ENCODE peak calls at places on chromosome 2, in five cellular contexts. One of them, this sample, is unnamed.

GRCh38 chr2:239382384-239382880 is 18.4 kb downstream of the HDAC4 start:
- DNase-seq in Panc1: no peak
- DNase-seq in spleen: peak; percentile 62
- DNase-seq in cardiac muscle cell: no peak
- DNase-seq in uterus: no peak
- DNase-seq in this sample: no peak

GRCh38 chr2:180604077-180604476 is 376.3 kb upstream of the UBE2E3 start:
- DNase-seq in Panc1: no peak
- DNase-seq in uterus: no peak
- DNase-seq in spleen: no peak
- DNase-seq in cardiac muscle cell: no peak
- DNase-seq in this sample: peak; percentile 7

GRCh38 chr2:213159768-213160167 is 8.4 kb upstream of the IKZF2 start:
- DNase-seq in uterus: no peak
- DNase-seq in spleen: no peak
- DNase-seq in cardiac muscle cell: no peak
- DNase-seq in Panc1: no peak
- DNase-seq in this sample: no peak

GRCh38 chr2:73999881-74000597 is 15.3 kb downstream of the TET3 start:
- DNase-seq in spleen: peak; percentile 55
- DNase-seq in uterus: peak; percentile 62
- DNase-seq in Panc1: no peak
- DNase-seq in cardiac muscle cell: no peak
- DNase-seq in this sample: peak; percentile 43

GRCh38 chr2:42142476-42143184 is 26.5 kb upstream of the EML4 start:
- DNase-seq in uterus: no peak
- DNase-seq in Panc1: no peak
- DNase-seq in cardiac muscle cell: no peak
- DNase-seq in spleen: no peak
- DNase-seq in this sample: no peak

GRCh38 chr2:37764739-37765138 is 93.3 kb upstream of the CDC42EP3 start:
- DNase-seq in spleen: no peak
- DNase-seq in Panc1: no peak
- DNase-seq in uterus: no peak
- DNase-seq in cardiac muscle cell: no peak
- DNase-seq in this sample: no peak

GRCh38 chr2:184597996-184598312 is 375 bp upstream of the ZNF804A start:
- DNase-seq in uterus: no peak
- DNase-seq in cardiac muscle cell: no peak
- DNase-seq in spleen: no peak
- DNase-seq in Panc1: no peak
- DNase-seq in this sample: no peak

GRCh38 chr2:150013011-150013410 is 425.4 kb upstream of the MMADHC start:
- DNase-seq in spleen: no peak
- DNase-seq in Panc1: no peak
- DNase-seq in cardiac muscle cell: no peak
- DNase-seq in uterus: no peak
- DNase-seq in this sample: no peak

GRCh38 chr2:133333189-133333588 is 235.1 kb downstream of the NCKAP5 start:
- DNase-seq in Panc1: no peak
- DNase-seq in cardiac muscle cell: no peak
- DNase-seq in uterus: no peak
- DNase-seq in spleen: no peak
- DNase-seq in this sample: peak; percentile 8

GRCh38 chr2:46179037-46179621 is 118.1 kb upstream of the EPAS1 start:
- DNase-seq in spleen: peak; percentile 75
- DNase-seq in Panc1: no peak
- DNase-seq in uterus: peak; percentile 79
- DNase-seq in cardiac muscle cell: no peak
- DNase-seq in this sample: peak; percentile 95

GRCh38 chr2:121633463-121633862 is 15.8 kb downstream of the CLASP1 start:
- DNase-seq in spleen: no peak
- DNase-seq in Panc1: no peak
- DNase-seq in cardiac muscle cell: peak; percentile 13
- DNase-seq in uterus: no peak
- DNase-seq in this sample: no peak

GRCh38 chr2:191311627-191312026 is 66.4 kb downstream of the MYO1B start:
- DNase-seq in Panc1: peak; percentile 33
- DNase-seq in cardiac muscle cell: no peak
- DNase-seq in spleen: no peak
- DNase-seq in uterus: no peak
- DNase-seq in this sample: peak; percentile 86

GRCh38 chr2:74778381-74779371 is 55.3 kb upstream of the HK2 start:
- DNase-seq in spleen: no peak
- DNase-seq in uterus: no peak
- DNase-seq in cardiac muscle cell: peak; percentile 51
- DNase-seq in Panc1: no peak
- DNase-seq in this sample: no peak

GRCh38 chr2:176079851-176080539 is 3.8 kb downstream of the EVX2 start:
- DNase-seq in cardiac muscle cell: peak; percentile 93
- DNase-seq in uterus: no peak
- DNase-seq in Panc1: no peak
- DNase-seq in spleen: no peak
- DNase-seq in this sample: peak; percentile 16

GRCh38 chr2:216194561-216194960 is 85.4 kb downstream of the XRCC5 start:
- DNase-seq in spleen: no peak
- DNase-seq in Panc1: no peak
- DNase-seq in uterus: no peak
- DNase-seq in cardiac muscle cell: no peak
- DNase-seq in this sample: no peak

GRCh38 chr2:15984367-15985255 is 44.3 kb downstream of the MYCN start:
- DNase-seq in uterus: no peak
- DNase-seq in cardiac muscle cell: no peak
- DNase-seq in Panc1: no peak
- DNase-seq in spleen: no peak
- DNase-seq in this sample: no peak

GRCh38 chr2:127324635-127325034 is 30.7 kb upstream of the ERCC3 start:
- DNase-seq in uterus: no peak
- DNase-seq in spleen: no peak
- DNase-seq in Panc1: peak; percentile 10
- DNase-seq in cardiac muscle cell: peak; percentile 39
- DNase-seq in this sample: peak; percentile 80

GRCh38 chr2:13180729-13181128 is 464.0 kb downstream of the TRIB2 start:
- DNase-seq in uterus: no peak
- DNase-seq in Panc1: no peak
- DNase-seq in spleen: no peak
- DNase-seq in cardiac muscle cell: no peak
- DNase-seq in this sample: no peak
- TF ChIP-seq CTCF in uterus: no peak
- TF ChIP-seq CTCF in Panc1: no peak
- TF ChIP-seq CTCF in spleen: no peak
- TF ChIP-seq CTCF in cardiac muscle cell: no peak
- TF ChIP-seq CTCF in this sample: no peak

DNA sequence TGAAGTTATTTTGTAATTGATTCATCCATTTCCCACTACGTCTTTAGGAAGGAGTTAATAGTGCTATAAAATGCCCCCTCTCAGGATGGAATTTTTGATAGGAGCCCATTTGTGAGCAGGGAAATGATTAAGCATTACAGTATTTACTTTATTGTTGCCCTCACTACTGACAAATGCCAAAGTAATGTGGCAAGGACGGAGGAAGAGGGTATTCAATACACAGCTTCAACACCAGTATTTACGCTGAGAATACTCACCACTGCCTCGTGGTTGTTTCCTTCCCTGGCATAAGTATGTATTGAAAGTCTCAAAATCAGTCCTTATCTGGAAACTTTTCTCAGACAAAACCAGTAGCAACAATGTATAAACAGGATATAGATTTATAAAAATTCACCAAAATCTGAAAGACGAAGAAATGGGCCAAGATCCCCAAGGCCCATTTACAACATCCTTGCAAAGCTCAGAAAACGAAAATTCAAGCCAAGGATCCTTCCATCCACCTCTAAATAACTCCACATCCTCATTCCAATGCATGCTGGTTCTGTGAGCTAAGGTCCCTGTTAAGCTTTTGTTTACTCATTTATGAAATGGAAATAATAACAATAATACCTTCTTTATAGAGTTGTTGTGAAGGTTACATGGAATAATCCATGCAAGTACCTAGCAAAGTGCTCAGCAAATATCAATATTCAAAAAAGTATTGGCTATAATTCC is 29.3 kb downstream of the FEZ2 start:
- DNase-seq in cardiac muscle cell: no peak
- DNase-seq in uterus: no peak
- DNase-seq in spleen: no peak
- DNase-seq in Panc1: peak; percentile 93
- DNase-seq in this sample: peak; percentile 53
- H3K4me3 ChIP-seq in cardiac muscle cell: no peak overlapping the region
- H3K4me3 ChIP-seq in uterus: no peak overlapping the region
- H3K4me3 ChIP-seq in spleen: no peak overlapping the region
- H3K4me3 ChIP-seq in Panc1: peak overlapping the region; percentile 35
- H3K4me3 ChIP-seq in this sample: peak overlapping the region; percentile 16

GRCh38 chr2:111957872-111958354 is 59.5 kb downstream of the MERTK start:
- DNase-seq in Panc1: no peak
- DNase-seq in spleen: no peak
- DNase-seq in uterus: no peak
- DNase-seq in cardiac muscle cell: no peak
- DNase-seq in this sample: no peak

GRCh38 chr2:111952871-111953497 is 54.6 kb downstream of the MERTK start:
- DNase-seq in uterus: no peak
- DNase-seq in spleen: no peak
- DNase-seq in cardiac muscle cell: no peak
- DNase-seq in Panc1: no peak
- DNase-seq in this sample: no peak

GRCh38 chr2:111954602-111955332 is 56.4 kb downstream of the MERTK start:
- DNase-seq in spleen: no peak
- DNase-seq in cardiac muscle cell: peak; percentile 59
- DNase-seq in Panc1: no peak
- DNase-seq in uterus: no peak
- DNase-seq in this sample: no peak

GRCh38 chr2:111961663-111962062 is 63.3 kb downstream of the MERTK start:
- DNase-seq in cardiac muscle cell: no peak
- DNase-seq in uterus: no peak
- DNase-seq in spleen: no peak
- DNase-seq in Panc1: no peak
- DNase-seq in this sample: no peak

DNA sequence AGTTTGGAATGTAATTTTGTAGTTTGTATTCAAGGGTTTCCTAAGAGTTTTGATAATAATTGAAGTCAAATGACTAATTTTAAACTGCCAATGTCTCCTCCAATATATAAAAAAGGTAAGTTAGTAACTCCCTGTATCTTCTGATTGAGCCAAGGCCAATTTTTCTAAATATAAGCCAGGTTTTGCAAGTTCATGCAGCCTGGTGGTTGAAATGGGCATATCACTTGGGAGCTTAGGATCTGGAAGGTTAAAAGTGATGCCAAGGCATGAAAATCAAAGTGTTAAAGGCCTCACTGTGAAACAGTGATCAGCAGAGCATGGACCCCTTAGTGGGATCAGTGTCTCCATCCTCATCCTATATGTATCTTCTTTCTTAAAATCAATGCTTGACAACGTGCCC is 60.5 kb downstream of the MERTK start:
- DNase-seq in cardiac muscle cell: no peak
- DNase-seq in spleen: no peak
- DNase-seq in Panc1: no peak
- DNase-seq in uterus: no peak
- DNase-seq in this sample: no peak
- TF ChIP-seq CTCF in cardiac muscle cell: no peak
- TF ChIP-seq CTCF in spleen: no peak
- TF ChIP-seq CTCF in Panc1: no peak
- TF ChIP-seq CTCF in uterus: no peak
- TF ChIP-seq CTCF in this sample: peak; percentile 22

GRCh38 chr2:174596994-174597346 is 634 bp downstream of the WIPF1 start:
- DNase-seq in Panc1: no peak
- DNase-seq in uterus: no peak
- DNase-seq in spleen: no peak
- DNase-seq in cardiac muscle cell: no peak
- DNase-seq in this sample: no peak

GRCh38 chr2:174597347-174598047 is at the start of gene WIPF1:
- DNase-seq in cardiac muscle cell: no peak
- DNase-seq in spleen: no peak
- DNase-seq in Panc1: no peak
- DNase-seq in uterus: no peak
- DNase-seq in this sample: peak; percentile 86

GRCh38 chr2:174602741-174603140 is 5.1 kb upstream of the WIPF1 start:
- DNase-seq in Panc1: no peak
- DNase-seq in cardiac muscle cell: no peak
- DNase-seq in uterus: no peak
- DNase-seq in spleen: no peak
- DNase-seq in this sample: no peak

GRCh38 chr2:174600349-174600748 is 2.7 kb upstream of the WIPF1 start:
- DNase-seq in cardiac muscle cell: no peak
- DNase-seq in spleen: no peak
- DNase-seq in uterus: no peak
- DNase-seq in Panc1: no peak
- DNase-seq in this sample: no peak

DNA sequence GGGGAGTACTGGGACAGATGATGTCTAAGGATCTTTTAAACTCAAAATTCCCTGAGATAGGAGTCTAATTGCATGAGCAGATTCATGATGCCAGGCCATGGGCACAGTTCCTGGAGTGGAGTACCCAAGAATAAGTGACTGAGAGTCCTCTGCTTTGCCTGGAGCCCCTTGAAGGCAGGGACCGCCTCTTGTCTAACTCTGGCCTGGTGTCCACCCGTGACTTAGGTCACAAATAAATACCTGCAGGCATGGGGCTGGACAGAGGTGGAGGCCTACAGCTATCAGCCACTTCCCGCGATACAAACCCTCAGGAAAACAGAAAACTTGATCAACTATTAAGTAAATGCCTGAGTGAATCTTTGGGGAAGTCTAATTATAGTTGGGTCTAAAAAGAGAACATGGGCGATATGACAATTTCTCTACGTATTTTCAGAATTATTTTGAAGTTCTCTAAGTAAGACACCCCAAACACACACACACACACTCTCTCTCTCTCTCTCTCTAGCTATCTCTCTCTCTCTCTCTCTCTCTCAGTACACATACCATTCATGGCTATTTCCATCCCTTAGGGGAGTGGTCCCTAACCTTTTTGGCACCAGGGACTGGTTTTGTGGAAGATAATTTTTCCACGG is 1.8 kb upstream of the WIPF1 start:
- DNase-seq in spleen: peak; percentile 76
- DNase-seq in cardiac muscle cell: no peak
- DNase-seq in Panc1: no peak
- DNase-seq in uterus: no peak
- DNase-seq in this sample: no peak
- H3K4me3 ChIP-seq in spleen: no peak overlapping the region
- H3K4me3 ChIP-seq in cardiac muscle cell: no peak overlapping the region
- H3K4me3 ChIP-seq in Panc1: no peak overlapping the region
- H3K4me3 ChIP-seq in uterus: no peak overlapping the region
- H3K4me3 ChIP-seq in this sample: no peak overlapping the region

GRCh38 chr2:177772529-177772928 is 300.0 kb downstream of the PDE11A start:
- DNase-seq in cardiac muscle cell: peak; percentile 48
- DNase-seq in uterus: no peak
- DNase-seq in Panc1: peak; percentile 18
- DNase-seq in spleen: no peak
- DNase-seq in this sample: peak; percentile 56
- TF ChIP-seq CTCF in cardiac muscle cell: peak; percentile 62
- TF ChIP-seq CTCF in uterus: peak; percentile 8
- TF ChIP-seq CTCF in Panc1: peak; percentile 70
- TF ChIP-seq CTCF in spleen: peak; percentile 33
- TF ChIP-seq CTCF in this sample: peak; percentile 57

This sample was measured in fibroblast of the aortic adventitia.